ENCODE peak calls at places on chromosomes 3 and 15, in seven cellular contexts. A, B, Y, W, Z, K and T are unnamed samples.

GRCh38 chr3:151838574-151839312 is 24.8 kb downstream of the AADAC start:
- DNase-seq in A (peak), B (peak), Y (peak), W (peak), Z (no peak), K (peak), T (no peak)

GRCh38 chr15:62569460-62570404 is 404.6 kb upstream of the C2CD4B start:
- DNase-seq in A (peak), B (peak), Y (peak), W (peak), Z (peak), K (no peak), T (peak)

GRCh38 chr3:46408853-46409252 is 1.8 kb downstream of the CCRL2 start:
- DNase-seq in A (no peak), B (no peak), Y (no peak), W (no peak), Z (no peak), K (no peak), T (no peak)

GRCh38 chr3:157920804-157921203 is 185.4 kb downstream of the SHOX2 start:
- DNase-seq in A (no peak), B (no peak), Y (peak), W (no peak), Z (no peak), K (no peak), T (no peak)

GRCh38 chr15:56491110-56491722 is 26.3 kb upstream of the MNS1 start:
- DNase-seq in A (peak), B (peak), Y (peak), W (peak), Z (peak), K (peak), T (no peak)

GRCh38 chr15:78024141-78024567 is 53.4 kb downstream of the TBC1D2B start:
- DNase-seq in A (no peak), B (no peak), Y (peak), W (no peak), Z (no peak), K (no peak), T (no peak)

GRCh38 chr3:72345237-72345878 is 502.9 kb downstream of the SHQ1 start:
- DNase-seq in A (no peak), B (no peak), Y (no peak), W (no peak), Z (no peak), K (no peak), T (no peak)

GRCh38 chr3:186772886-186773417 is 10.4 kb upstream of the EIF4A2 start:
- DNase-seq in A (no peak), B (no peak), Y (peak), W (no peak), Z (no peak), K (peak), T (peak)

GRCh38 chr3:128625409-128625945 is 25.1 kb downstream of the RPN1 start:
- DNase-seq in A (no peak), B (no peak), Y (no peak), W (no peak), Z (no peak), K (no peak), T (no peak)

GRCh38 chr3:59772416-59773408 is 722.9 kb upstream of the CFAP20DC start:
- DNase-seq in A (no peak), B (no peak), Y (no peak), W (no peak), Z (no peak), K (peak), T (no peak)

GRCh38 chr15:64466408-64467116 is 6.2 kb downstream of the ZNF609 start:
- DNase-seq in A (no peak), B (no peak), Y (no peak), W (no peak), Z (no peak), K (no peak), T (no peak)

GRCh38 chr3:184757010-184757651 is 45.3 kb upstream of the MAGEF1 start:
- DNase-seq in A (peak), B (peak), Y (peak), W (no peak), Z (no peak), K (no peak), T (no peak)

GRCh38 chr15:36177590-36178281 is 401.7 kb upstream of the CDIN1 start:
- DNase-seq in A (peak), B (peak), Y (no peak), W (no peak), Z (peak), K (no peak), T (no peak)

GRCh38 chr3:155595371-155595770 is 149.5 kb downstream of the PLCH1 start:
- DNase-seq in A (no peak), B (no peak), Y (no peak), W (no peak), Z (no peak), K (no peak), T (no peak)

GRCh38 chr15:81304226-81304625 is 19.7 kb downstream of the STARD5 start:
- DNase-seq in A (peak), B (peak), Y (no peak), W (no peak), Z (no peak), K (no peak), T (no peak)

GRCh38 chr3:99808163-99808794 is 9.4 kb upstream of the CMSS1 start:
- DNase-seq in A (peak), B (peak), Y (peak), W (peak), Z (no peak), K (no peak), T (no peak)

GRCh38 chr3:117885046-117885445 is 1149.6 kb downstream of the IGSF11 start:
- DNase-seq in A (no peak), B (peak), Y (no peak), W (no peak), Z (no peak), K (no peak), T (no peak)

GRCh38 chr3:71968491-71968890 is 183.5 kb upstream of the PROK2 start:
- DNase-seq in A (no peak), B (no peak), Y (no peak), W (no peak), Z (no peak), K (no peak), T (no peak)

GRCh38 chr3:88059380-88060160 is 515 bp downstream of the ZNF654 start:
- DNase-seq in A (peak), B (no peak), Y (peak), W (peak), Z (no peak), K (no peak), T (no peak)

GRCh38 chr3:16064660-16065414 is 109.6 kb upstream of the GALNT15 start:
- DNase-seq in A (peak), B (peak), Y (peak), W (no peak), Z (peak), K (no peak), T (peak)

GRCh38 chr15:38187646-38188313 is 64.9 kb upstream of the SPRED1 start:
- DNase-seq in A (no peak), B (no peak), Y (no peak), W (no peak), Z (peak), K (no peak), T (no peak)

GRCh38 chr15:44712108-44713005 is 1.0 kb downstream of the B2M start:
- DNase-seq in A (peak), B (peak), Y (peak), W (peak), Z (no peak), K (no peak), T (peak)